ENCODE peak calls at places on chromosomes 11 and 22, in ten cellular contexts. One of them, this sample, is unnamed.

GRCh38 chr11:74232316-74232950 is 61.3 kb downstream of the PPME1 start:
- DNase-seq in AG04449: no peak
- DNase-seq in psoas muscle: no peak
- DNase-seq in cardiac muscle cell: no peak
- DNase-seq in tibial artery: no peak
- DNase-seq in fibroblast of pulmonary artery: peak
- DNase-seq in A549: no peak
- DNase-seq in lower lobe of right lung: no peak
- DNase-seq in uterus: no peak
- DNase-seq in thoracic aorta: no peak
- DNase-seq in this sample: no peak

GRCh38 chr11:45332486-45332934 is 46.4 kb upstream of the SYT13 start:
- DNase-seq in AG04449: no peak
- DNase-seq in psoas muscle: no peak
- DNase-seq in cardiac muscle cell: peak
- DNase-seq in tibial artery: no peak
- DNase-seq in fibroblast of pulmonary artery: peak
- DNase-seq in A549: peak
- DNase-seq in lower lobe of right lung: no peak
- DNase-seq in uterus: peak
- DNase-seq in thoracic aorta: no peak
- DNase-seq in this sample: no peak

GRCh38 chr22:48799227-48799970 is 1028.3 kb downstream of the BRD1 start:
- DNase-seq in AG04449: no peak
- DNase-seq in psoas muscle: no peak
- DNase-seq in cardiac muscle cell: no peak
- DNase-seq in tibial artery: no peak
- DNase-seq in fibroblast of pulmonary artery: no peak
- DNase-seq in A549: no peak
- DNase-seq in lower lobe of right lung: no peak
- DNase-seq in uterus: no peak
- DNase-seq in thoracic aorta: no peak
- DNase-seq in this sample: no peak

GRCh38 chr22:27992294-27993165 is 73.5 kb upstream of the PITPNB start:
- DNase-seq in AG04449: no peak
- DNase-seq in psoas muscle: no peak
- DNase-seq in cardiac muscle cell: no peak
- DNase-seq in tibial artery: peak
- DNase-seq in fibroblast of pulmonary artery: no peak
- DNase-seq in A549: no peak
- DNase-seq in lower lobe of right lung: peak
- DNase-seq in uterus: peak
- DNase-seq in thoracic aorta: no peak
- DNase-seq in this sample: no peak

GRCh38 chr22:38187413-38188212 is 6.0 kb upstream of the PLA2G6 start:
- DNase-seq in AG04449: no peak
- DNase-seq in psoas muscle: no peak
- DNase-seq in cardiac muscle cell: no peak
- DNase-seq in tibial artery: no peak
- DNase-seq in fibroblast of pulmonary artery: peak
- DNase-seq in A549: no peak
- DNase-seq in lower lobe of right lung: no peak
- DNase-seq in uterus: no peak
- DNase-seq in thoracic aorta: no peak
- DNase-seq in this sample: no peak

GRCh38 chr11:10032991-10033390 is 261.0 kb downstream of the SBF2 start:
- DNase-seq in AG04449: no peak
- DNase-seq in psoas muscle: no peak
- DNase-seq in cardiac muscle cell: no peak
- DNase-seq in tibial artery: no peak
- DNase-seq in fibroblast of pulmonary artery: peak
- DNase-seq in A549: no peak
- DNase-seq in lower lobe of right lung: no peak
- DNase-seq in uterus: no peak
- DNase-seq in thoracic aorta: no peak
- DNase-seq in this sample: no peak

GRCh38 chr11:43996318-43996717 is 51.5 kb upstream of the ACCSL start:
- DNase-seq in AG04449: no peak
- DNase-seq in psoas muscle: no peak
- DNase-seq in cardiac muscle cell: no peak
- DNase-seq in tibial artery: no peak
- DNase-seq in fibroblast of pulmonary artery: no peak
- DNase-seq in A549: no peak
- DNase-seq in lower lobe of right lung: no peak
- DNase-seq in uterus: no peak
- DNase-seq in thoracic aorta: no peak
- DNase-seq in this sample: no peak

GRCh38 chr11:129372609-129373488 is 2.8 kb upstream of the BARX2 start:
- DNase-seq in AG04449: no peak
- DNase-seq in psoas muscle: peak
- DNase-seq in cardiac muscle cell: peak
- DNase-seq in tibial artery: no peak
- DNase-seq in fibroblast of pulmonary artery: no peak
- DNase-seq in A549: no peak
- DNase-seq in lower lobe of right lung: peak
- DNase-seq in uterus: no peak
- DNase-seq in thoracic aorta: no peak
- DNase-seq in this sample: no peak

GRCh38 chr11:75524576-75525432 is 937 bp downstream of the GDPD5 start:
- DNase-seq in AG04449: no peak
- DNase-seq in psoas muscle: no peak
- DNase-seq in cardiac muscle cell: peak
- DNase-seq in tibial artery: no peak
- DNase-seq in fibroblast of pulmonary artery: no peak
- DNase-seq in A549: no peak
- DNase-seq in lower lobe of right lung: no peak
- DNase-seq in uterus: no peak
- DNase-seq in thoracic aorta: no peak
- DNase-seq in this sample: no peak

GRCh38 chr11:61577383-61578118 is 3.3 kb downstream of the SYT7 start:
- DNase-seq in AG04449: no peak
- DNase-seq in psoas muscle: no peak
- DNase-seq in cardiac muscle cell: peak
- DNase-seq in tibial artery: no peak
- DNase-seq in fibroblast of pulmonary artery: no peak
- DNase-seq in A549: peak
- DNase-seq in lower lobe of right lung: no peak
- DNase-seq in uterus: no peak
- DNase-seq in thoracic aorta: no peak
- DNase-seq in this sample: no peak

DNA sequence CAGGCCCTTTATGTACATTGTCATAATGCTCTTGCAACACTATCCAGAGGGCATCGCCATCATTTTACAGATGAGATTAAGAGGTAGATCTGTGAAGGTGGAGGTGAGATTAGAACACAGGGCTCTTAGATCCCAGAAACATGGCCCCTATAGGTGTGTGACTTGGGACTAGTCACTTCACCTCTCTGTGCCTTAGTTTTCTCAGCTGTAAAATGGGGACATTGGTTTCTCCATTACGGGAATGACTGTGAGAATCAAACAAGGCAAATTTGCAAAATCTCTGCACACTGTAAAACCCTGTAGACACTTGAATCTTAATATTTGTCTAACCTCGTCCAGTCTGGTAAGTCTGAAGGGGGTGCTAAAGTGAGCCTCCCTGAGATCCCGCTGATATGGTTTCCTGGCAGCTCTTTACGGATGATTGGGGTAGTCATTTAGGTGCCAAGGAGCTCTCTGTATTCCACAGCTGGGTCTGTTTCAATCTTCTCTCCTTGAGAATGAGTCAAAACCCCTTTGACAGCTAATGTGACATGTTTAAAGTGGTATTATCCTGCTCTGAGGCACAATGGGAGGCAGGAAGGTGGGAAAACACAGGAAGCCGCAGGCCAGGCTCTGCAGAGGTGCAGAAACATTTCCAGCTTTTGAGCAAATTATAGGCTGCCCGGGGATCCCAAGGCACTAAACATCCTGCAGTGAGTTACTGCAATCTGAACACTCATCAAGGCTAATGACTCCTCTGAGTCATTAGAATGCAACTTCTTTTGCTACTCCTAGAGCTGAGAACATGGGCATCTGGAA is 140.8 kb downstream of the CCDC81 start:
- DNase-seq in AG04449: peak
- DNase-seq in psoas muscle: no peak
- DNase-seq in cardiac muscle cell: no peak
- DNase-seq in tibial artery: no peak
- DNase-seq in fibroblast of pulmonary artery: peak
- DNase-seq in A549: no peak
- DNase-seq in lower lobe of right lung: no peak
- DNase-seq in uterus: peak
- DNase-seq in thoracic aorta: no peak
- DNase-seq in this sample: peak
- TF ChIP-seq CTCF in AG04449: no peak
- TF ChIP-seq CTCF in psoas muscle: no peak
- TF ChIP-seq CTCF in cardiac muscle cell: no peak
- TF ChIP-seq CTCF in tibial artery: no peak
- TF ChIP-seq CTCF in fibroblast of pulmonary artery: no peak
- TF ChIP-seq CTCF in A549: no peak
- TF ChIP-seq CTCF in lower lobe of right lung: no peak
- TF ChIP-seq CTCF in uterus: no peak
- TF ChIP-seq CTCF in thoracic aorta: no peak
- TF ChIP-seq CTCF in this sample: no peak

DNA sequence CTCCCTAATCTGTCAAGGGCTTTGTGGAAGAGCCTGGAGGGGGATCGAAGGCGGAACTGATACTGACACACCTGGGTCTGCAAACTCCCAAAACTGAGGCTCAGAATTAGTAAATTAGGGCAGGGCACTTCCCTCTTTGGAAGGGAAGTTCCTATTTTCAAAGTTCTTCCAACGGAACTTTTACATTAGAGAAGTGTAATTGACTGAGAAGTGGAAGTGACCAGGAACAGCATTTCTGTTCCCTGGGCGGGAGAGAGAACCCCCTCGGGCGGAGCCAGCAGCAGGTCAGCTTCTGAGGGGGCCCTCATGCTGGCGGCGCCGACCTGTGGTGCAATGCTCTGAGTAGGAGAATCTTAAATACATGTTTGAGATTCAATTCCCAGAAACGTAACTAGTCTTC is 1.1 kb upstream of the CBL start:
- DNase-seq in AG04449: no peak
- DNase-seq in psoas muscle: no peak
- DNase-seq in cardiac muscle cell: no peak
- DNase-seq in tibial artery: peak
- DNase-seq in fibroblast of pulmonary artery: no peak
- DNase-seq in A549: no peak
- DNase-seq in lower lobe of right lung: peak
- DNase-seq in uterus: no peak
- DNase-seq in thoracic aorta: no peak
- DNase-seq in this sample: no peak
- H3K4me3 ChIP-seq in AG04449: no peak
- H3K4me3 ChIP-seq in psoas muscle: peak
- H3K4me3 ChIP-seq in cardiac muscle cell: no peak
- H3K4me3 ChIP-seq in tibial artery: peak
- H3K4me3 ChIP-seq in fibroblast of pulmonary artery: peak
- H3K4me3 ChIP-seq in A549: no peak
- H3K4me3 ChIP-seq in lower lobe of right lung: peak
- H3K4me3 ChIP-seq in uterus: peak
- H3K4me3 ChIP-seq in thoracic aorta: peak
- H3K4me3 ChIP-seq in this sample: peak

GRCh38 chr22:26604368-26604767 is 13.5 kb downstream of the CRYBB1 start:
- DNase-seq in AG04449: no peak
- DNase-seq in psoas muscle: no peak
- DNase-seq in cardiac muscle cell: no peak
- DNase-seq in tibial artery: no peak
- DNase-seq in fibroblast of pulmonary artery: no peak
- DNase-seq in A549: no peak
- DNase-seq in lower lobe of right lung: no peak
- DNase-seq in uterus: no peak
- DNase-seq in thoracic aorta: no peak
- DNase-seq in this sample: no peak
- TF ChIP-seq CTCF in AG04449: no peak
- TF ChIP-seq CTCF in psoas muscle: no peak
- TF ChIP-seq CTCF in cardiac muscle cell: no peak
- TF ChIP-seq CTCF in tibial artery: no peak
- TF ChIP-seq CTCF in fibroblast of pulmonary artery: no peak
- TF ChIP-seq CTCF in A549: no peak
- TF ChIP-seq CTCF in lower lobe of right lung: no peak
- TF ChIP-seq CTCF in uterus: no peak
- TF ChIP-seq CTCF in thoracic aorta: no peak
- TF ChIP-seq CTCF in this sample: no peak

GRCh38 chr11:1508491-1508891 is 21.9 kb upstream of the MOB2 start:
- DNase-seq in AG04449: no peak
- DNase-seq in psoas muscle: no peak
- DNase-seq in cardiac muscle cell: no peak
- DNase-seq in tibial artery: no peak
- DNase-seq in fibroblast of pulmonary artery: no peak
- DNase-seq in A549: no peak
- DNase-seq in lower lobe of right lung: peak
- DNase-seq in uterus: no peak
- DNase-seq in thoracic aorta: no peak
- DNase-seq in this sample: no peak
- H3K4me3 ChIP-seq in AG04449: no peak
- H3K4me3 ChIP-seq in psoas muscle: no peak
- H3K4me3 ChIP-seq in cardiac muscle cell: no peak
- H3K4me3 ChIP-seq in tibial artery: no peak
- H3K4me3 ChIP-seq in fibroblast of pulmonary artery: no peak
- H3K4me3 ChIP-seq in A549: no peak
- H3K4me3 ChIP-seq in lower lobe of right lung: no peak
- H3K4me3 ChIP-seq in uterus: no peak
- H3K4me3 ChIP-seq in thoracic aorta: no peak
- H3K4me3 ChIP-seq in this sample: no peak

DNA sequence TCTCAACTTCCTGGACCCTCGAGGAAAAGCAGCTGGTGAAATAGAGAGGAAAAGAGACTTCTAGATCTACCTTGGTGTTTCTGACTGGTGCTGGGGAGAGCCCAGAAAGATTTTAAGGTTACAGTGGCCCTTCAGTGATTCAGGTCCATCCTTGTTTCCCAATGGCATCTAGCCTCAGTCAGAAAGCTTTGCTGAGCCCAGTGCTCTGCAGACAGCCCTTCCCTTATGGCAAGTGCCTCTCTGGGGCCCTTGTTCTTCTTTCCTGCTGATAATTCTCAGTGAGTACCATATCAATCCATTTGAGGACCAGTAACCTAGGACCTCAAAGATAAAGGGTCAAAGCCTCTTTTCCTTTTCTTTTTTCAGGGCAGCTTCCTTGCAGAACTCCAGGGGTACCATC is 25.1 kb upstream of the TMEM135 start:
- DNase-seq in AG04449: no peak
- DNase-seq in psoas muscle: no peak
- DNase-seq in cardiac muscle cell: no peak
- DNase-seq in tibial artery: no peak
- DNase-seq in fibroblast of pulmonary artery: no peak
- DNase-seq in A549: no peak
- DNase-seq in lower lobe of right lung: no peak
- DNase-seq in uterus: no peak
- DNase-seq in thoracic aorta: no peak
- DNase-seq in this sample: no peak
- TF ChIP-seq CTCF in AG04449: no peak
- TF ChIP-seq CTCF in psoas muscle: no peak
- TF ChIP-seq CTCF in cardiac muscle cell: no peak
- TF ChIP-seq CTCF in tibial artery: no peak
- TF ChIP-seq CTCF in fibroblast of pulmonary artery: no peak
- TF ChIP-seq CTCF in A549: no peak
- TF ChIP-seq CTCF in lower lobe of right lung: no peak
- TF ChIP-seq CTCF in uterus: no peak
- TF ChIP-seq CTCF in thoracic aorta: no peak
- TF ChIP-seq CTCF in this sample: no peak

GRCh38 chr11:8832571-8833260 is 78.3 kb upstream of the AKIP1 start:
- DNase-seq in AG04449: no peak
- DNase-seq in psoas muscle: no peak
- DNase-seq in cardiac muscle cell: no peak
- DNase-seq in tibial artery: no peak
- DNase-seq in fibroblast of pulmonary artery: peak
- DNase-seq in A549: no peak
- DNase-seq in lower lobe of right lung: peak
- DNase-seq in uterus: peak
- DNase-seq in thoracic aorta: no peak
- DNase-seq in this sample: no peak
- H3K4me3 ChIP-seq in AG04449: peak
- H3K4me3 ChIP-seq in psoas muscle: no peak
- H3K4me3 ChIP-seq in cardiac muscle cell: no peak
- H3K4me3 ChIP-seq in tibial artery: no peak
- H3K4me3 ChIP-seq in fibroblast of pulmonary artery: no peak
- H3K4me3 ChIP-seq in A549: no peak
- H3K4me3 ChIP-seq in lower lobe of right lung: no peak
- H3K4me3 ChIP-seq in uterus: no peak
- H3K4me3 ChIP-seq in thoracic aorta: no peak
- H3K4me3 ChIP-seq in this sample: no peak

This sample was measured in epithelial cell of proximal tubule.